ENCODE peak calls at places on chromosomes 6 and 20, in five cellular contexts. One of them, this sample, is unnamed.

GRCh38 chr6:22102671-22103070 is 194.2 kb downstream of the PRL start:
- DNase-seq in HL-60: no peak
- DNase-seq in prostate gland: no peak
- DNase-seq in spleen: no peak
- DNase-seq in K562: no peak
- DNase-seq in this sample: no peak

GRCh38 chr20:24795444-24795843 is 153.6 kb upstream of the CST7 start:
- DNase-seq in HL-60: no peak
- DNase-seq in prostate gland: no peak
- DNase-seq in spleen: peak
- DNase-seq in K562: no peak
- DNase-seq in this sample: no peak

GRCh38 chr20:2688041-2688591 is 4.5 kb upstream of the EBF4 start:
- DNase-seq in HL-60: peak
- DNase-seq in prostate gland: no peak
- DNase-seq in spleen: peak
- DNase-seq in K562: peak
- DNase-seq in this sample: peak

GRCh38 chr20:28562510-28562898 is 2695.0 kb upstream of the DEFB115 start:
- DNase-seq in HL-60: no peak
- DNase-seq in prostate gland: no peak
- DNase-seq in spleen: no peak
- DNase-seq in K562: peak
- DNase-seq in this sample: no peak

GRCh38 chr6:74199146-74199680 is 503.2 kb downstream of the CD109 start:
- DNase-seq in HL-60: no peak
- DNase-seq in prostate gland: no peak
- DNase-seq in spleen: no peak
- DNase-seq in K562: no peak
- DNase-seq in this sample: no peak

GRCh38 chr6:158686791-158687381 is 37.0 kb downstream of the SYTL3 start:
- DNase-seq in HL-60: peak
- DNase-seq in prostate gland: no peak
- DNase-seq in spleen: peak
- DNase-seq in K562: no peak
- DNase-seq in this sample: no peak

GRCh38 chr20:38685271-38685670 is 39.0 kb upstream of the SLC32A1 start:
- DNase-seq in HL-60: no peak
- DNase-seq in prostate gland: no peak
- DNase-seq in spleen: no peak
- DNase-seq in K562: no peak
- DNase-seq in this sample: no peak

GRCh38 chr6:111552241-111552744 is 53.4 kb downstream of the TRAF3IP2 start:
- DNase-seq in HL-60: no peak
- DNase-seq in prostate gland: peak
- DNase-seq in spleen: no peak
- DNase-seq in K562: no peak
- DNase-seq in this sample: peak

GRCh38 chr20:48180637-48181036 is 395.4 kb upstream of the SULF2 start:
- DNase-seq in HL-60: no peak
- DNase-seq in prostate gland: no peak
- DNase-seq in spleen: no peak
- DNase-seq in K562: no peak
- DNase-seq in this sample: no peak

DNA sequence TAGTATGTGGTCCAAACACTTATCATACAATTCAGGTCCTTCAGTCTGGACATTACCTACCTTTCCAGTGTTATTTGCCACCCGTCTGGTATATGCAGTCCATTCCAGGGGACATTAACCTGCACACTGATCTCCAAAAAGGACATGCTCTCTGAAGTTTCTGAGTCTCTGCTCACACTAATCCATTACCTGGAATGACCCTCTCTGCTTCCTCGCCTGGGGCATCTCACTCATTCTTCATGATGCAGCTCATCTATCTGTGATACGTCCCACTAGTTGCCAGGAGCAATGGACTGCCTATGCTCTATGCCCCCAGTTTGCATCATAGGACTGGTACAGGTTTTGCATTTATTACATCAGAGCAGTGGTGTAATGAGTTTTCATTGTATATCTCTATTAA is 5.9 kb upstream of the TUBB2B start:
- DNase-seq in HL-60: no peak
- DNase-seq in prostate gland: no peak
- DNase-seq in spleen: no peak
- DNase-seq in K562: no peak
- DNase-seq in this sample: no peak
- TF ChIP-seq POLR2AphosphoS5 in HL-60: no peak
- TF ChIP-seq POLR2AphosphoS5 in prostate gland: no peak
- TF ChIP-seq POLR2AphosphoS5 in spleen: no peak
- TF ChIP-seq POLR2AphosphoS5 in K562: no peak
- TF ChIP-seq POLR2AphosphoS5 in this sample: no peak

DNA sequence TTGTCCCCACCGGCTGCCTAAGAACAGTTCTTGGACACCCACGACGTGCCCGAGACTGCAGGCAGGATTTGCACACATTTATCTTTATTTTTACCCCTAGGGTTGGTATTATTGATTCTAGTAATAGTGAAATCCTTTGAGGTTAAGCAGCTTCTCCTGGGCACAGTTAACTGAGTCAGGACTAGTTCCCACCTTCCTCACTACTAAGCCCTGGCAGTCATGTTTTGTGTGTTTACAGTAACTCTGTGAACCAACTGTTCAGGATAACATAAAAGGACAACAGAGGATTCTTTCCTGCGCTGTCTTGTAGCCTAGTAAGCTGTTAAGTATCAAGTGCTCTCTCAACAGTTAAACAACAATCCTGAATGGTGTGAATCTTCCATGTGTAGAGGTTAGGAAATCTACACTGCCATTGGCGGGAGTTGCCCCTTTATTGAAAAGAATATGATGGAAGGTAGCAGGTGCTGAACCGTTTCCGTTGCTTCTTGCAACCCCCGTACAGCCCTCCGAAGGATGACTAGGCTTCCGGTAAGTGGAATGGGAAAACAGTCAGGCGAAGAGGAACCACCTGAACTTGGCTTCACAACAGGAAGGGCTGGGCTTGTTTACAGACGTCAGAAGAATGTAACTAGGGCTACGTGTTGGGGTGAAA is 979 bp upstream of the SOD2 start:
- DNase-seq in HL-60: peak
- DNase-seq in prostate gland: peak
- DNase-seq in spleen: no peak
- DNase-seq in K562: peak
- DNase-seq in this sample: peak
- TF ChIP-seq POLR2AphosphoS5 in HL-60: peak
- TF ChIP-seq POLR2AphosphoS5 in prostate gland: peak
- TF ChIP-seq POLR2AphosphoS5 in spleen: no peak
- TF ChIP-seq POLR2AphosphoS5 in K562: no peak
- TF ChIP-seq POLR2AphosphoS5 in this sample: peak

DNA sequence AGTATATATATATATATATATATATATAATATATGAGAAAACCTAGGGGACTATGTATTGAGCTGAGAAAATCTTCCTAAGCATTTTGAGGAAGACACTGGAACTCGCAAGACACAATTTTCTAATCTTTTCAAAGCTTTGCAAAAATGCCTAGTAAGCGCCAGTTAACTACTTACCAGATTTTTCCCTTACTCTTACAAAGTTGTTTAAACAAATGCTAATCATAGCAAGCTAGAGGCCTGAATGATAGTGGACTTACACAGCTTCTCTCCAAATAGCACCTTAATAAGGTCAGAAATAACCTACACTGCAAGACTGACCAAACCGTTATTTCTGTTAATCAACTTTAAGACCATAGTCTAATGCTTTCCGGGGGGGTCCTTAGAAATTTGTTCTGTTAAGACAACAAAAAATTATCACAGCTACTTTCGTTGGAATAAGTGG is 56.1 kb upstream of the HFE start:
- DNase-seq in HL-60: no peak
- DNase-seq in prostate gland: no peak
- DNase-seq in spleen: no peak
- DNase-seq in K562: no peak
- DNase-seq in this sample: no peak
- TF ChIP-seq POLR2AphosphoS5 in HL-60: no peak
- TF ChIP-seq POLR2AphosphoS5 in prostate gland: no peak
- TF ChIP-seq POLR2AphosphoS5 in spleen: no peak
- TF ChIP-seq POLR2AphosphoS5 in K562: peak
- TF ChIP-seq POLR2AphosphoS5 in this sample: no peak

DNA sequence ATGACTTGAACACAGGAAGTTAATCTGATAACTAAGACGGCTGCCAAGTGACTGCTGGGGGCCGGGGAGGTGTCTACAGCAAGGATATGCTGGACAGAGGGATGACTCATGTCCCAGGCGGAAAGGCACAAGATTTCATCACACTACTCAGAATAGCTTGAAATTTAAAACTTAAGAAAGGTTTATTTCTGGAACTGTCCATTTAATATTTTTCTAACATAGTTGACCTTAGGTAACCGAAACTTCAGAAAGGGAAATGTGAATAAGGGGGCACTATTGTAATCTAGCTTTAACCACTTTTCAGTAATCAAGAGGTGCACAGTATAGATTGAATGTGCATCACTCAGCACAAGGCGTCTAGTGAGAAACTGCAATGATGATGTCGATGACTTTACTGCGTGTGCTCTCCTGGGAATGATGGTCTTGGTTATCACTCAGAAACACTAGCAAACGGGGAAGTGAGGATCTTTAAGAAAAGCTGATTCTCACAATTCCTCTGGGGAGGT is 171.5 kb downstream of the QKI start:
- DNase-seq in HL-60: peak
- DNase-seq in prostate gland: no peak
- DNase-seq in spleen: no peak
- DNase-seq in K562: peak
- DNase-seq in this sample: peak
- TF ChIP-seq POLR2AphosphoS5 in HL-60: no peak
- TF ChIP-seq POLR2AphosphoS5 in prostate gland: no peak
- TF ChIP-seq POLR2AphosphoS5 in spleen: no peak
- TF ChIP-seq POLR2AphosphoS5 in K562: peak
- TF ChIP-seq POLR2AphosphoS5 in this sample: no peak

GRCh38 chr20:33020278-33021161 is 10.9 kb upstream of the BPIFB6 start:
- DNase-seq in HL-60: no peak
- DNase-seq in prostate gland: no peak
- DNase-seq in spleen: peak
- DNase-seq in K562: no peak
- DNase-seq in this sample: no peak
- TF ChIP-seq POLR2AphosphoS5 in HL-60: no peak
- TF ChIP-seq POLR2AphosphoS5 in prostate gland: no peak
- TF ChIP-seq POLR2AphosphoS5 in spleen: no peak
- TF ChIP-seq POLR2AphosphoS5 in K562: no peak
- TF ChIP-seq POLR2AphosphoS5 in this sample: no peak